ENCODE peak calls at places on chromosomes 7 and 10, in four cellular contexts. Z, E, C and U are unnamed samples.

GRCh38 chr7:96300981-96301380 is 20.9 kb downstream of the SLC25A13 start:
- DNase-seq in E (no peak), C (no peak), Z (no peak), U (no peak)

GRCh38 chr7:142586611-142587010 is 162.7 kb upstream of the PRSS1 start:
- DNase-seq in C (no peak), Z (no peak), E (no peak), U (no peak)

GRCh38 chr7:68107968-68108367 is 1111.3 kb downstream of the TYW1 start:
- DNase-seq in E (no peak), C (no peak), Z (no peak), U (no peak)

GRCh38 chr7:33813331-33813730 is 92.0 kb upstream of the BMPER start:
- DNase-seq in C (no peak), E (no peak), Z (no peak), U (no peak)

GRCh38 chr7:55912748-55913158 is 25.5 kb downstream of the ZNF713 start:
- DNase-seq in E (no peak), C (no peak), Z (no peak), U (no peak)

GRCh38 chr7:138000081-138000701 is 1.7 kb downstream of the CREB3L2 start:
- DNase-seq in Z (peak; percentile 74), E (no peak), C (no peak), U (peak; percentile 92)

GRCh38 chr7:25068814-25069213 is 56.2 kb downstream of the CYCS start:
- DNase-seq in Z (no peak), E (no peak), C (no peak), U (no peak)

GRCh38 chr7:4406288-4407058 is 275.6 kb upstream of the FOXK1 start:
- DNase-seq in Z (no peak), C (no peak), E (no peak), U (no peak)

GRCh38 chr10:120422459-120422858 is 34.6 kb upstream of the PLPP4 start:
- DNase-seq in C (no peak), Z (no peak), E (no peak), U (peak; percentile 83)

GRCh38 chr10:17088118-17088806 is 41.3 kb downstream of the CUBN start:
- DNase-seq in E (no peak), Z (no peak), C (no peak), U (no peak)

GRCh38 chr7:131570401-131570800 is 14.0 kb upstream of the PODXL start:
- DNase-seq in E (no peak), C (no peak), Z (no peak), U (no peak)

GRCh38 chr7:140899883-140900282 is 24.8 kb downstream of the BRAF start:
- DNase-seq in Z (no peak), C (no peak), E (no peak), U (no peak)

GRCh38 chr10:117075064-117075463 is 63.0 kb downstream of the VAX1 start:
- DNase-seq in C (no peak), E (no peak), Z (no peak), U (no peak)

GRCh38 chr7:105992888-105993287 is 29.8 kb downstream of the CDHR3 start:
- DNase-seq in Z (no peak), E (no peak), C (no peak), U (no peak)

GRCh38 chr7:37901890-37902524 is 14.6 kb downstream of the SFRP4 start:
- DNase-seq in Z (no peak), E (no peak), C (no peak), U (no peak)

GRCh38 chr10:118800920-118801319 is 46.1 kb upstream of the CACUL1 start:
- DNase-seq in E (no peak), C (no peak), Z (no peak), U (no peak)

GRCh38 chr7:50838675-50839377 is 56.1 kb upstream of the GRB10 start:
- DNase-seq in E (no peak), C (no peak), Z (no peak), U (peak; percentile 54)

GRCh38 chr10:22753786-22754185 is 39.4 kb upstream of the PIP4K2A start:
- DNase-seq in E (no peak), C (no peak), Z (no peak), U (no peak)

GRCh38 chr10:80500572-80501380 is 36.9 kb upstream of the SH2D4B start:
- DNase-seq in C (no peak), Z (no peak), E (no peak), U (no peak)

GRCh38 chr10:72334196-72334831 is 20.4 kb downstream of the DNAJB12 start:
- DNase-seq in E (no peak), Z (peak; percentile 82), C (no peak), U (peak; percentile 60)

GRCh38 chr10:95655571-95656290 is 780 bp downstream of the ALDH18A1 start:
- DNase-seq in E (no peak), Z (no peak), C (no peak), U (no peak)

GRCh38 chr7:105707381-105707780 is 126.1 kb upstream of the EFCAB10 start:
- DNase-seq in Z (no peak), E (no peak), C (no peak), U (no peak)

GRCh38 chr10:6795571-6795970 is 215.5 kb upstream of the PRKCQ start:
- DNase-seq in C (no peak), E (no peak), Z (no peak), U (no peak)

GRCh38 chr7:147803625-147804024 is 786.9 kb upstream of the C7orf33 start:
- DNase-seq in E (no peak), C (no peak), Z (no peak), U (no peak)

GRCh38 chr10:78516741-78517140 is 483.1 kb downstream of the RPS24 start:
- DNase-seq in C (no peak), E (no peak), Z (no peak), U (no peak)

GRCh38 chr7:31107106-31108090 is 55.3 kb downstream of the ADCYAP1R1 start:
- DNase-seq in Z (no peak), E (peak; percentile 40), C (no peak), U (no peak)

GRCh38 chr10:110544958-110545537 is 22.4 kb upstream of the SMC3 start:
- DNase-seq in Z (no peak), E (no peak), C (no peak), U (no peak)

GRCh38 chr7:29598607-29599006 is 35.0 kb downstream of the PRR15 start:
- DNase-seq in Z (no peak), C (no peak), E (no peak), U (no peak)

GRCh38 chr10:95246582-95247051 is 44.2 kb downstream of the PDLIM1 start:
- DNase-seq in Z (no peak), E (no peak), C (no peak), U (no peak)

GRCh38 chr7:48113270-48113669 is 24.2 kb downstream of the UPP1 start:
- DNase-seq in Z (no peak), C (no peak), E (no peak), U (no peak)

GRCh38 chr7:104983620-104984539 is 30.1 kb upstream of the KMT2E start:
- DNase-seq in C (peak; percentile 69), E (peak; percentile 96), Z (peak; percentile 97), U (no peak)

GRCh38 chr10:70584941-70585544 is 17.5 kb downstream of the PRF1 start:
- DNase-seq in Z (no peak), C (no peak), E (no peak), U (no peak)

GRCh38 chr7:127798769-127799372 is 146.9 kb downstream of the SND1 start:
- DNase-seq in E (no peak), C (no peak), Z (no peak), U (no peak)

GRCh38 chr7:96236198-96237039 is 85.5 kb downstream of the SLC25A13 start:
- DNase-seq in C (no peak), Z (no peak), E (no peak), U (peak; percentile 97)

GRCh38 chr10:104170610-104171269 is 48.8 kb downstream of the SFR1 start:
- DNase-seq in C (no peak), E (no peak), Z (no peak), U (no peak)

GRCh38 chr7:191105-192034 is 1.0 kb upstream of the FAM20C start:
- DNase-seq in Z (peak; percentile 77), C (no peak), E (no peak), U (peak; percentile 78)

GRCh38 chr7:194257-194995 is 2.1 kb downstream of the FAM20C start:
- DNase-seq in C (no peak), E (peak; percentile 66), Z (no peak), U (peak; percentile 30)

GRCh38 chr7:193538-194256 is 1.3 kb downstream of the FAM20C start:
- DNase-seq in C (no peak), Z (peak; percentile 77), E (peak; percentile 87), U (no peak)

GRCh38 chr7:192035-192649 is at the start of gene FAM20C:
- DNase-seq in E (peak; percentile 98), C (no peak), Z (peak; percentile 95), U (peak; percentile 49)

DNA sequence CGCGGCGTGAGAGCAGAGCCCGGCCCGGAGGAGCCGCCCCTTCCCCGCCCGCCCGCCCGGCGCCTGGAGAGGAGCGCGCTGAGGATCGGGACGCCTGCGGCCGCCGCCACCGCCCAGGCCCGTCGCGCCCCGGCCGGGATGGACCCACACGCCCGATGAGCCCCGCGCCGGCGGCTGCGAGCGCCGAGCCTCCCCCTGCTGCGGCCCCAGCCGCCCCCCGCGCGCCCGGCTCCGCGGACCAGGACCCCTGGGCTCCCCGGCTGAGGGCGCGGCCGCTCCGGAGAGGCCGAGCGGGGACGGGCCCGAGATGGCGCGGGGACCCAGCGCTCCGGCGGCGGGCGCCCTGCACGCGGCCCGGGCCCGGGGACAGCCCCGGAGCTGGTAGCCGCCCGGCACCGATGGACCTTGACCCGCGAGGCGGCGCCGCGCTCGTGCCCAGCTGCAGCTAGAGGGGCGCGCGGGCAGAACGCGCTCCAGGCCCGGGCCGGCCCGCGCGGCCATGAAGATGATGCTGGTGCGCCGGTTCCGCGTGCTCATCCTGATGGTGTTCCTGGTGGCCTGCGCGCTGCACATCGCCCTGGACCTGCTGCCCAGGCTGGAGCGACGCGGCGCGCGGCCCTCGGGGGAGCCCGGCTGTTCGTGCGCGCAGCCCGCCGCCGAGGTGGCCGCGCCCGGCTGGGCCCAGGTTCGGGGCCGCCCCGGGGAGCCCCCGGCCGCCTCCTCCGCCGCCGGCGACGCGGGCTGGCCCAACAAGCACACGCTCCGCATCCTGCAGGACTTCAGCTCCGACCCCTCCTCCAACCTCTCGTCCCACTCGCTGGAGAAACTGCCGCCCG is 548 bp downstream of the FAM20C start:
- DNase-seq in C (no peak), E (peak; percentile 90), Z (peak; percentile 77), U (no peak)
- H3K4me3 ChIP-seq in C (no peak overlapping the region), E (peak overlapping the region; percentile 68), Z (peak overlapping the region; percentile 80), U (peak overlapping the region; percentile 80)

DNA sequence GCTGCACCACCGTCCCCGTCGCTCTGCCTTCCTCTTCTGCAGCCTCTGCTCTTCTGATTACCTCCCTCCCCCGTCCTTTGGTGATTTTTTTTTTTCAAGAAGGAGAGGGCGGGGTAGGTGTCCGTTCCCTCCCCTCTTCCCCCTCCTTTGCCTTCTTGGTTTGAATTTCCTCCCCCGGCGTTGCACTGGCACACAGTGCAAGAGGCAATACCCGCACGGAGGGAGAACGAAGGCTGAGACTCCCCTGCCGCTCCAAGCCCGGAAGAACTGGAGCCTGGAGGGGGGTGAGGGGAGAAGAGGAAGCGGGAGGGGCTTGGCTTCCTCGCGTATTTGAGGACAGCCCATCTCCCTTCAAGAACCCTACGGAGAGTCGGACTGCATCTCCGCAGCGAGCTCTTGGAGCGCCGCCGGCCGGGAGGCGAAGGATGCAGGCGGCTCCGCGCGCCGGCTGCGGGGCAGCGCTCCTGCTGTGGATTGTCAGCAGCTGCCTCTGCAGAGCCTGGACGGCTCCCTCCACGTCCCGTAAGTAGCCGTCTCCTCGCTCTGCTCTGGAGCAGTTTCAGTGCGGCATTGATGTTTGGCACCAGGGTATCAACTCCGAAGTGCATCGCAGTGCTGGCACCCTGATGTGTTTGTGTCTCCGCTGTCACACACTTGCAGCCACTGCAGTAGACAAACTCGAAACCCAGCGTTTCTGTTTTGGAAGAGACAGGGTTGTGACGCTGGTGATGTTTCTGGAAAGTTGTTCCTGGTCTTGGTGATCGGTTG is at the start of gene CNTNAP2:
- DNase-seq in C (no peak), Z (peak; percentile 61), E (peak; percentile 75), U (peak; percentile 10)
- H3K4me3 ChIP-seq in C (peak within 1 kb of the TSS; percentile 37), Z (peak within 1 kb of the TSS; percentile 40), E (no peak within 1 kb of the TSS), U (peak within 1 kb of the TSS; percentile 48)

GRCh38 chr7:34850681-34851080 is 186.6 kb downstream of the DPY19L1 start:
- DNase-seq in C (no peak), Z (no peak), E (no peak), U (no peak)
- H3K4me3 ChIP-seq in C (no peak overlapping the region), Z (no peak overlapping the region), E (no peak overlapping the region), U (no peak overlapping the region)

GRCh38 chr10:123742751-123743440 is 76.7 kb downstream of the GPR26 start:
- DNase-seq in Z (no peak), C (no peak), E (no peak), U (no peak)
- H3K4me3 ChIP-seq in Z (no peak overlapping the region), C (no peak overlapping the region), E (no peak overlapping the region), U (no peak overlapping the region)